ENCODE peak calls at places on chromosomes 7 and 10, in ten cellular contexts. F is stimulated activated CD4-positive, alpha-beta T cell treated with anti-CD3 and anti-CD28 coated beads, Interleukin-1b, Interleukin-23, amount 100 ng/mL, for 24 hours; E is trophoblast cell; J is stimulated activated CD8-positive, alpha-beta memory T cell treated with anti-CD3 and anti-CD28 coated beads, Interleukin-15, amount 100 ng/mL, for 24 hours; X is M059J; G is ascending aorta; R is GM04504; N is T-helper 1 cell; P is hepatocyte; Y is testis. W is an unnamed sample.

GRCh38 chr10:124994573-124995473 is 52.9 kb downstream of the ZRANB1 start:
- DNase-seq in F (no peak), E (no peak), J (no peak), X (no peak), G (peak; percentile 64), R (no peak), N (no peak), P (no peak), Y (peak; percentile 15), W (no peak)

GRCh38 chr7:26675143-26675887 is 189.1 kb downstream of the SKAP2 start:
- DNase-seq in F (no peak), E (no peak), J (no peak), X (peak; percentile 38), G (no peak), R (no peak), N (no peak), P (no peak), Y (no peak), W (no peak)

GRCh38 chr7:30920584-30921539 is 9.2 kb downstream of the AQP1 start:
- DNase-seq in F (no peak), E (no peak), J (no peak), X (peak; percentile 80), G (peak; percentile 90), R (peak; percentile 46), N (no peak), P (peak; percentile 44), Y (no peak), W (peak; percentile 26)

GRCh38 chr10:103523683-103524082 is 30.2 kb downstream of the NEURL1 start:
- DNase-seq in F (no peak), E (no peak), J (no peak), X (no peak), G (no peak), R (no peak), N (no peak), P (no peak), Y (no peak), W (no peak)

GRCh38 chr10:69968830-69969229 is 83.8 kb upstream of the MACROH2A2 start:
- DNase-seq in F (no peak), E (no peak), J (no peak), X (peak; percentile 34), G (no peak), R (no peak), N (no peak), P (peak; percentile 48), Y (peak; percentile 73), W (peak; percentile 6)

GRCh38 chr7:112226701-112227276 is 20.3 kb downstream of the ZNF277 start:
- DNase-seq in F (no peak), E (no peak), J (no peak), X (no peak), G (no peak), R (no peak), N (no peak), P (no peak), Y (no peak), W (no peak)

GRCh38 chr7:73427902-73428696 is 5.5 kb upstream of the FZD9 start:
- DNase-seq in F (no peak), E (no peak), J (no peak), X (no peak), G (no peak), R (no peak), N (no peak), P (no peak), Y (no peak), W (no peak)

GRCh38 chr7:156167417-156167807 is 355.1 kb upstream of the SHH start:
- DNase-seq in F (no peak), E (no peak), J (no peak), X (no peak), G (no peak), R (no peak), N (no peak), P (no peak), Y (no peak), W (no peak)

GRCh38 chr10:92304061-92304460 is 13.1 kb downstream of the MARCHF5 start:
- DNase-seq in F (no peak), E (no peak), J (no peak), X (no peak), G (no peak), R (no peak), N (no peak), P (no peak), Y (no peak), W (no peak)